ENCODE peak calls at places on chromosome 13, in nine cellular contexts. J is nucleus accumbens; X is lung microvascular endothelial cell; P is stimulated activated CD4-positive, alpha-beta T cell treated with anti-CD3 and anti-CD28 coated beads, TNF-alpha, amount 100 ng/mL, for 48 hours; Q is nephron progenitor cell; D is cardiac muscle cell; S is SHP77; T is uterus; B is NCI-H1048. R is an unnamed sample.

GRCh38 chr13:37966266-37966665 is 96.7 kb upstream of the TRPC4 start:
- DNase-seq in X (no peak), S (no peak), Q (no peak), D (no peak), T (no peak), B (no peak), J (no peak), P (no peak), R (no peak)

GRCh38 chr13:98657506-98658085 is 80.7 kb upstream of the STK24 start:
- DNase-seq in X (no peak), D (no peak), Q (no peak), P (no peak), B (no peak), S (no peak), T (no peak), J (no peak), R (no peak)

GRCh38 chr13:47184311-47184710 is 287.5 kb upstream of the HTR2A start:
- DNase-seq in S (no peak), Q (no peak), J (no peak), D (peak), B (no peak), T (no peak), P (no peak), X (no peak), R (no peak)

GRCh38 chr13:46181799-46182490 is at the start of gene LCP1:
- DNase-seq in X (no peak), J (no peak), T (no peak), B (no peak), D (no peak), S (no peak), Q (no peak), P (peak), R (peak)

GRCh38 chr13:107138468-107138867 is 570.5 kb upstream of the ARGLU1 start:
- DNase-seq in J (no peak), P (no peak), D (no peak), T (no peak), X (peak), B (no peak), S (no peak), Q (no peak), R (no peak)

GRCh38 chr13:98103942-98104880 is 38.7 kb upstream of the FARP1 start:
- DNase-seq in P (no peak), D (no peak), J (no peak), B (no peak), Q (no peak), S (peak), T (no peak), X (peak), R (no peak)

GRCh38 chr13:26949701-26950345 is 189.2 kb upstream of the GPR12 start:
- DNase-seq in J (no peak), T (no peak), Q (no peak), S (no peak), D (no peak), X (no peak), B (no peak), P (no peak), R (no peak)

GRCh38 chr13:39823063-39823713 is 167.7 kb downstream of the COG6 start:
- DNase-seq in S (no peak), J (no peak), Q (no peak), B (no peak), P (no peak), D (no peak), T (no peak), X (no peak), R (no peak)

GRCh38 chr13:90055121-90055520 is 1292.4 kb upstream of the MIR17HG start:
- DNase-seq in S (no peak), D (no peak), T (no peak), P (no peak), X (no peak), J (no peak), Q (no peak), B (no peak), R (no peak)

GRCh38 chr13:27372896-27373295 is 51.5 kb upstream of the GTF3A start:
- DNase-seq in D (peak), T (no peak), X (no peak), Q (peak), S (peak), B (no peak), J (no peak), P (no peak), R (no peak)

GRCh38 chr13:95605426-95606125 is 38.9 kb downstream of the DZIP1 start:
- DNase-seq in X (no peak), Q (no peak), J (no peak), D (no peak), S (no peak), T (no peak), P (no peak), B (no peak), R (no peak)

GRCh38 chr13:44040070-44040753 is 160.5 kb downstream of the LACC1 start:
- DNase-seq in X (no peak), T (no peak), J (no peak), P (no peak), S (no peak), Q (no peak), B (no peak), D (peak), R (no peak)

GRCh38 chr13:100898431-100898830 is 223.8 kb upstream of the TMTC4 start:
- DNase-seq in J (no peak), X (no peak), B (no peak), S (no peak), D (no peak), T (no peak), Q (no peak), P (no peak), R (no peak)

GRCh38 chr13:44022196-44022595 is 142.5 kb downstream of the LACC1 start:
- DNase-seq in P (no peak), Q (no peak), B (no peak), X (no peak), S (no peak), D (peak), J (no peak), T (no peak), R (no peak)

R was measured in GM19239.